ENCODE peak calls at places on chromosomes 11 and 22, in five cellular contexts. One of them, this sample, is unnamed.

GRCh38 chr11:127042445-127042844 is 41.9 kb upstream of the KIRREL3 start:
- DNase-seq in gastrocnemius medialis: no peak
- DNase-seq in stimulated activated CD8-positive, alpha-beta memory T cell treated with anti-CD3 and anti-CD28 coated beads, Interleukin-15, amount 100 ng/mL, for 4 hours: no peak
- DNase-seq in stimulated activated naive CD4-positive, alpha-beta T cell: no peak
- DNase-seq in foreskin fibroblast: peak; percentile 33
- DNase-seq in this sample: no peak

GRCh38 chr11:77379253-77379652 is 77.8 kb upstream of the GDPD4 start:
- DNase-seq in gastrocnemius medialis: no peak
- DNase-seq in stimulated activated CD8-positive, alpha-beta memory T cell treated with anti-CD3 and anti-CD28 coated beads, Interleukin-15, amount 100 ng/mL, for 4 hours: no peak
- DNase-seq in stimulated activated naive CD4-positive, alpha-beta T cell: no peak
- DNase-seq in foreskin fibroblast: peak; percentile 32
- DNase-seq in this sample: no peak

GRCh38 chr11:47412152-47412746 is 3.9 kb downstream of the SLC39A13 start:
- DNase-seq in gastrocnemius medialis: peak; percentile 43
- DNase-seq in stimulated activated CD8-positive, alpha-beta memory T cell treated with anti-CD3 and anti-CD28 coated beads, Interleukin-15, amount 100 ng/mL, for 4 hours: no peak
- DNase-seq in stimulated activated naive CD4-positive, alpha-beta T cell: peak; percentile 9
- DNase-seq in foreskin fibroblast: peak; percentile 74
- DNase-seq in this sample: no peak

GRCh38 chr22:42873361-42873760 is 16.3 kb upstream of the ARFGAP3 start:
- DNase-seq in gastrocnemius medialis: no peak
- DNase-seq in stimulated activated CD8-positive, alpha-beta memory T cell treated with anti-CD3 and anti-CD28 coated beads, Interleukin-15, amount 100 ng/mL, for 4 hours: no peak
- DNase-seq in stimulated activated naive CD4-positive, alpha-beta T cell: no peak
- DNase-seq in foreskin fibroblast: no peak
- DNase-seq in this sample: no peak

GRCh38 chr22:35330258-35330861 is 30.7 kb downstream of the TOM1 start:
- DNase-seq in gastrocnemius medialis: peak; percentile 94
- DNase-seq in stimulated activated CD8-positive, alpha-beta memory T cell treated with anti-CD3 and anti-CD28 coated beads, Interleukin-15, amount 100 ng/mL, for 4 hours: no peak
- DNase-seq in stimulated activated naive CD4-positive, alpha-beta T cell: peak; percentile 13
- DNase-seq in foreskin fibroblast: peak; percentile 94
- DNase-seq in this sample: no peak

GRCh38 chr11:923691-924405 is 1.8 kb upstream of the AP2A2 start:
- DNase-seq in gastrocnemius medialis: no peak
- DNase-seq in stimulated activated CD8-positive, alpha-beta memory T cell treated with anti-CD3 and anti-CD28 coated beads, Interleukin-15, amount 100 ng/mL, for 4 hours: no peak
- DNase-seq in stimulated activated naive CD4-positive, alpha-beta T cell: no peak
- DNase-seq in foreskin fibroblast: peak; percentile 44
- DNase-seq in this sample: no peak

GRCh38 chr11:76801736-76802135 is 18.6 kb downstream of the TSKU start:
- DNase-seq in gastrocnemius medialis: no peak
- DNase-seq in stimulated activated CD8-positive, alpha-beta memory T cell treated with anti-CD3 and anti-CD28 coated beads, Interleukin-15, amount 100 ng/mL, for 4 hours: no peak
- DNase-seq in stimulated activated naive CD4-positive, alpha-beta T cell: no peak
- DNase-seq in foreskin fibroblast: no peak
- DNase-seq in this sample: no peak

GRCh38 chr22:27298387-27299141 is 503.0 kb downstream of the MN1 start:
- DNase-seq in gastrocnemius medialis: no peak
- DNase-seq in stimulated activated CD8-positive, alpha-beta memory T cell treated with anti-CD3 and anti-CD28 coated beads, Interleukin-15, amount 100 ng/mL, for 4 hours: no peak
- DNase-seq in stimulated activated naive CD4-positive, alpha-beta T cell: no peak
- DNase-seq in foreskin fibroblast: no peak
- DNase-seq in this sample: no peak

GRCh38 chr11:47642099-47642855 is at the start of gene MTCH2:
- DNase-seq in gastrocnemius medialis: peak; percentile 95
- DNase-seq in stimulated activated CD8-positive, alpha-beta memory T cell treated with anti-CD3 and anti-CD28 coated beads, Interleukin-15, amount 100 ng/mL, for 4 hours: peak; percentile 95
- DNase-seq in stimulated activated naive CD4-positive, alpha-beta T cell: peak; percentile 95
- DNase-seq in foreskin fibroblast: peak; percentile 99
- DNase-seq in this sample: peak; percentile 72

GRCh38 chr11:10294289-10294953 is 402 bp upstream of the SBF2 start:
- DNase-seq in gastrocnemius medialis: peak; percentile 46
- DNase-seq in stimulated activated CD8-positive, alpha-beta memory T cell treated with anti-CD3 and anti-CD28 coated beads, Interleukin-15, amount 100 ng/mL, for 4 hours: no peak
- DNase-seq in stimulated activated naive CD4-positive, alpha-beta T cell: no peak
- DNase-seq in foreskin fibroblast: peak; percentile 86
- DNase-seq in this sample: no peak

GRCh38 chr11:134643115-134643514 is 231.1 kb upstream of the B3GAT1 start:
- DNase-seq in gastrocnemius medialis: no peak
- DNase-seq in stimulated activated CD8-positive, alpha-beta memory T cell treated with anti-CD3 and anti-CD28 coated beads, Interleukin-15, amount 100 ng/mL, for 4 hours: no peak
- DNase-seq in stimulated activated naive CD4-positive, alpha-beta T cell: no peak
- DNase-seq in foreskin fibroblast: no peak
- DNase-seq in this sample: no peak

GRCh38 chr22:27170491-27170890 is 513.1 kb downstream of the MIAT start:
- DNase-seq in gastrocnemius medialis: no peak
- DNase-seq in stimulated activated CD8-positive, alpha-beta memory T cell treated with anti-CD3 and anti-CD28 coated beads, Interleukin-15, amount 100 ng/mL, for 4 hours: no peak
- DNase-seq in stimulated activated naive CD4-positive, alpha-beta T cell: no peak
- DNase-seq in foreskin fibroblast: peak; percentile 75
- DNase-seq in this sample: no peak

GRCh38 chr11:3836903-3837302 is 3.9 kb downstream of the RHOG start:
- DNase-seq in gastrocnemius medialis: peak; percentile 39
- DNase-seq in stimulated activated CD8-positive, alpha-beta memory T cell treated with anti-CD3 and anti-CD28 coated beads, Interleukin-15, amount 100 ng/mL, for 4 hours: peak; percentile 27
- DNase-seq in stimulated activated naive CD4-positive, alpha-beta T cell: peak; percentile 31
- DNase-seq in foreskin fibroblast: no peak
- DNase-seq in this sample: no peak

GRCh38 chr22:36743591-36744412 is 32.1 kb downstream of the IFT27 start:
- DNase-seq in gastrocnemius medialis: no peak
- DNase-seq in stimulated activated CD8-positive, alpha-beta memory T cell treated with anti-CD3 and anti-CD28 coated beads, Interleukin-15, amount 100 ng/mL, for 4 hours: no peak
- DNase-seq in stimulated activated naive CD4-positive, alpha-beta T cell: no peak
- DNase-seq in foreskin fibroblast: no peak
- DNase-seq in this sample: no peak

GRCh38 chr11:62508336-62509058 is 38.1 kb downstream of the AHNAK start:
- DNase-seq in gastrocnemius medialis: peak; percentile 86
- DNase-seq in stimulated activated CD8-positive, alpha-beta memory T cell treated with anti-CD3 and anti-CD28 coated beads, Interleukin-15, amount 100 ng/mL, for 4 hours: no peak
- DNase-seq in stimulated activated naive CD4-positive, alpha-beta T cell: no peak
- DNase-seq in foreskin fibroblast: peak; percentile 84
- DNase-seq in this sample: no peak

GRCh38 chr11:130428271-130428670 is at the start of gene ADAMTS8:
- DNase-seq in gastrocnemius medialis: no peak
- DNase-seq in stimulated activated CD8-positive, alpha-beta memory T cell treated with anti-CD3 and anti-CD28 coated beads, Interleukin-15, amount 100 ng/mL, for 4 hours: no peak
- DNase-seq in stimulated activated naive CD4-positive, alpha-beta T cell: no peak
- DNase-seq in foreskin fibroblast: no peak
- DNase-seq in this sample: no peak

GRCh38 chr22:49798486-49799151 is 29.1 kb downstream of the BRD1 start:
- DNase-seq in gastrocnemius medialis: no peak
- DNase-seq in stimulated activated CD8-positive, alpha-beta memory T cell treated with anti-CD3 and anti-CD28 coated beads, Interleukin-15, amount 100 ng/mL, for 4 hours: no peak
- DNase-seq in stimulated activated naive CD4-positive, alpha-beta T cell: no peak
- DNase-seq in foreskin fibroblast: no peak
- DNase-seq in this sample: no peak

GRCh38 chr11:86149813-86150212 is 80.9 kb upstream of the PICALM start:
- DNase-seq in gastrocnemius medialis: no peak
- DNase-seq in stimulated activated CD8-positive, alpha-beta memory T cell treated with anti-CD3 and anti-CD28 coated beads, Interleukin-15, amount 100 ng/mL, for 4 hours: no peak
- DNase-seq in stimulated activated naive CD4-positive, alpha-beta T cell: no peak
- DNase-seq in foreskin fibroblast: no peak
- DNase-seq in this sample: no peak

GRCh38 chr22:26474687-26475086 is 8.9 kb downstream of the HPS4 start:
- DNase-seq in gastrocnemius medialis: no peak
- DNase-seq in stimulated activated CD8-positive, alpha-beta memory T cell treated with anti-CD3 and anti-CD28 coated beads, Interleukin-15, amount 100 ng/mL, for 4 hours: no peak
- DNase-seq in stimulated activated naive CD4-positive, alpha-beta T cell: no peak
- DNase-seq in foreskin fibroblast: no peak
- DNase-seq in this sample: no peak

GRCh38 chr11:104001474-104001873 is 35.0 kb upstream of the DDI1 start:
- DNase-seq in gastrocnemius medialis: no peak
- DNase-seq in stimulated activated CD8-positive, alpha-beta memory T cell treated with anti-CD3 and anti-CD28 coated beads, Interleukin-15, amount 100 ng/mL, for 4 hours: no peak
- DNase-seq in stimulated activated naive CD4-positive, alpha-beta T cell: no peak
- DNase-seq in foreskin fibroblast: peak; percentile 58
- DNase-seq in this sample: no peak

GRCh38 chr11:122754553-122755322 is 83.6 kb upstream of the CRTAM start:
- DNase-seq in gastrocnemius medialis: no peak
- DNase-seq in stimulated activated CD8-positive, alpha-beta memory T cell treated with anti-CD3 and anti-CD28 coated beads, Interleukin-15, amount 100 ng/mL, for 4 hours: no peak
- DNase-seq in stimulated activated naive CD4-positive, alpha-beta T cell: no peak
- DNase-seq in foreskin fibroblast: no peak
- DNase-seq in this sample: no peak

GRCh38 chr11:4541071-4541470 is 3.9 kb upstream of the OR52M1 start:
- DNase-seq in gastrocnemius medialis: no peak
- DNase-seq in stimulated activated CD8-positive, alpha-beta memory T cell treated with anti-CD3 and anti-CD28 coated beads, Interleukin-15, amount 100 ng/mL, for 4 hours: no peak
- DNase-seq in stimulated activated naive CD4-positive, alpha-beta T cell: no peak
- DNase-seq in foreskin fibroblast: no peak
- DNase-seq in this sample: no peak

GRCh38 chr22:25546751-25547150 is 17.7 kb upstream of the GRK3 start:
- DNase-seq in gastrocnemius medialis: peak; percentile 24
- DNase-seq in stimulated activated CD8-positive, alpha-beta memory T cell treated with anti-CD3 and anti-CD28 coated beads, Interleukin-15, amount 100 ng/mL, for 4 hours: no peak
- DNase-seq in stimulated activated naive CD4-positive, alpha-beta T cell: no peak
- DNase-seq in foreskin fibroblast: peak; percentile 51
- DNase-seq in this sample: no peak

GRCh38 chr11:111046291-111046690 is 199.2 kb upstream of the POU2AF2 start:
- DNase-seq in gastrocnemius medialis: no peak
- DNase-seq in stimulated activated CD8-positive, alpha-beta memory T cell treated with anti-CD3 and anti-CD28 coated beads, Interleukin-15, amount 100 ng/mL, for 4 hours: no peak
- DNase-seq in stimulated activated naive CD4-positive, alpha-beta T cell: no peak
- DNase-seq in foreskin fibroblast: peak; percentile 56
- DNase-seq in this sample: no peak

GRCh38 chr11:6498544-6498943 is 1.5 kb downstream of the DNHD1 start:
- DNase-seq in gastrocnemius medialis: no peak
- DNase-seq in stimulated activated CD8-positive, alpha-beta memory T cell treated with anti-CD3 and anti-CD28 coated beads, Interleukin-15, amount 100 ng/mL, for 4 hours: no peak
- DNase-seq in stimulated activated naive CD4-positive, alpha-beta T cell: no peak
- DNase-seq in foreskin fibroblast: no peak
- DNase-seq in this sample: no peak

GRCh38 chr11:125476721-125477120 is 19.3 kb downstream of the FEZ1 start:
- DNase-seq in gastrocnemius medialis: no peak
- DNase-seq in stimulated activated CD8-positive, alpha-beta memory T cell treated with anti-CD3 and anti-CD28 coated beads, Interleukin-15, amount 100 ng/mL, for 4 hours: no peak
- DNase-seq in stimulated activated naive CD4-positive, alpha-beta T cell: no peak
- DNase-seq in foreskin fibroblast: no peak
- DNase-seq in this sample: no peak

GRCh38 chr22:23180893-23181762 is 819 bp downstream of the BCR start:
- DNase-seq in gastrocnemius medialis: no peak
- DNase-seq in stimulated activated CD8-positive, alpha-beta memory T cell treated with anti-CD3 and anti-CD28 coated beads, Interleukin-15, amount 100 ng/mL, for 4 hours: no peak
- DNase-seq in stimulated activated naive CD4-positive, alpha-beta T cell: no peak
- DNase-seq in foreskin fibroblast: no peak
- DNase-seq in this sample: no peak

GRCh38 chr11:28834877-28835276 is 726.7 kb downstream of the METTL15 start:
- DNase-seq in gastrocnemius medialis: no peak
- DNase-seq in stimulated activated CD8-positive, alpha-beta memory T cell treated with anti-CD3 and anti-CD28 coated beads, Interleukin-15, amount 100 ng/mL, for 4 hours: no peak
- DNase-seq in stimulated activated naive CD4-positive, alpha-beta T cell: no peak
- DNase-seq in foreskin fibroblast: peak; percentile 79
- DNase-seq in this sample: no peak

GRCh38 chr11:15158351-15159015 is 43.8 kb downstream of the INSC start:
- DNase-seq in gastrocnemius medialis: no peak
- DNase-seq in stimulated activated CD8-positive, alpha-beta memory T cell treated with anti-CD3 and anti-CD28 coated beads, Interleukin-15, amount 100 ng/mL, for 4 hours: no peak
- DNase-seq in stimulated activated naive CD4-positive, alpha-beta T cell: no peak
- DNase-seq in foreskin fibroblast: peak; percentile 91
- DNase-seq in this sample: no peak

GRCh38 chr11:93648168-93648567 is 13.3 kb upstream of the CEP295 start:
- DNase-seq in gastrocnemius medialis: no peak
- DNase-seq in stimulated activated CD8-positive, alpha-beta memory T cell treated with anti-CD3 and anti-CD28 coated beads, Interleukin-15, amount 100 ng/mL, for 4 hours: no peak
- DNase-seq in stimulated activated naive CD4-positive, alpha-beta T cell: no peak
- DNase-seq in foreskin fibroblast: peak; percentile 8
- DNase-seq in this sample: no peak

GRCh38 chr22:45504703-45505341 is 2.1 kb downstream of the FBLN1 start:
- DNase-seq in gastrocnemius medialis: no peak
- DNase-seq in stimulated activated CD8-positive, alpha-beta memory T cell treated with anti-CD3 and anti-CD28 coated beads, Interleukin-15, amount 100 ng/mL, for 4 hours: no peak
- DNase-seq in stimulated activated naive CD4-positive, alpha-beta T cell: no peak
- DNase-seq in foreskin fibroblast: peak; percentile 64
- DNase-seq in this sample: no peak

GRCh38 chr11:91804057-91804456 is 420.6 kb upstream of the FAT3 start:
- DNase-seq in gastrocnemius medialis: no peak
- DNase-seq in stimulated activated CD8-positive, alpha-beta memory T cell treated with anti-CD3 and anti-CD28 coated beads, Interleukin-15, amount 100 ng/mL, for 4 hours: no peak
- DNase-seq in stimulated activated naive CD4-positive, alpha-beta T cell: no peak
- DNase-seq in foreskin fibroblast: no peak
- DNase-seq in this sample: no peak

GRCh38 chr11:92965196-92965595 is 4.3 kb upstream of the MTNR1B start:
- DNase-seq in gastrocnemius medialis: no peak
- DNase-seq in stimulated activated CD8-positive, alpha-beta memory T cell treated with anti-CD3 and anti-CD28 coated beads, Interleukin-15, amount 100 ng/mL, for 4 hours: no peak
- DNase-seq in stimulated activated naive CD4-positive, alpha-beta T cell: no peak
- DNase-seq in foreskin fibroblast: no peak
- DNase-seq in this sample: no peak

GRCh38 chr11:105152556-105152955 is 13.0 kb upstream of the CARD18 start:
- DNase-seq in gastrocnemius medialis: no peak
- DNase-seq in stimulated activated CD8-positive, alpha-beta memory T cell treated with anti-CD3 and anti-CD28 coated beads, Interleukin-15, amount 100 ng/mL, for 4 hours: no peak
- DNase-seq in stimulated activated naive CD4-positive, alpha-beta T cell: no peak
- DNase-seq in foreskin fibroblast: no peak
- DNase-seq in this sample: no peak

GRCh38 chr11:1226226-1226961 is 3.5 kb downstream of the MUC5B start:
- DNase-seq in gastrocnemius medialis: no peak
- DNase-seq in stimulated activated CD8-positive, alpha-beta memory T cell treated with anti-CD3 and anti-CD28 coated beads, Interleukin-15, amount 100 ng/mL, for 4 hours: no peak
- DNase-seq in stimulated activated naive CD4-positive, alpha-beta T cell: no peak
- DNase-seq in foreskin fibroblast: no peak
- DNase-seq in this sample: no peak

GRCh38 chr11:14773755-14774154 is 118.3 kb downstream of the CYP2R1 start:
- DNase-seq in gastrocnemius medialis: no peak
- DNase-seq in stimulated activated CD8-positive, alpha-beta memory T cell treated with anti-CD3 and anti-CD28 coated beads, Interleukin-15, amount 100 ng/mL, for 4 hours: no peak
- DNase-seq in stimulated activated naive CD4-positive, alpha-beta T cell: no peak
- DNase-seq in foreskin fibroblast: peak; percentile 4
- DNase-seq in this sample: no peak

GRCh38 chr11:124876818-124877630 is 11.8 kb downstream of the ROBO3 start:
- DNase-seq in gastrocnemius medialis: no peak
- DNase-seq in stimulated activated CD8-positive, alpha-beta memory T cell treated with anti-CD3 and anti-CD28 coated beads, Interleukin-15, amount 100 ng/mL, for 4 hours: no peak
- DNase-seq in stimulated activated naive CD4-positive, alpha-beta T cell: no peak
- DNase-seq in foreskin fibroblast: no peak
- DNase-seq in this sample: no peak

This sample was measured in esophagus squamous epithelium.